ENCODE peak calls at places on chromosomes 2 and 18, in ten cellular contexts. One of them, this sample, is unnamed.

GRCh38 chr2:3246406-3246805 is 131.2 kb downstream of the EIPR1 start:
- DNase-seq in neural progenitor cell: no peak
- DNase-seq in breast epithelium: no peak
- DNase-seq in GM23248: no peak
- DNase-seq in OCI-LY7: no peak
- DNase-seq in bronchial epithelial cell: no peak
- DNase-seq in mesendoderm: no peak
- DNase-seq in stomach: no peak
- DNase-seq in IMR-90: no peak
- DNase-seq in osteoblast: no peak
- DNase-seq in this sample: no peak

GRCh38 chr2:163667064-163667887 is 68.5 kb downstream of the FIGN start:
- DNase-seq in neural progenitor cell: no peak
- DNase-seq in breast epithelium: no peak
- DNase-seq in GM23248: peak
- DNase-seq in OCI-LY7: no peak
- DNase-seq in bronchial epithelial cell: peak
- DNase-seq in mesendoderm: no peak
- DNase-seq in stomach: no peak
- DNase-seq in IMR-90: peak
- DNase-seq in osteoblast: peak
- DNase-seq in this sample: peak

GRCh38 chr2:217952409-217952808 is 50.4 kb downstream of the TNS1 start:
- DNase-seq in neural progenitor cell: no peak
- DNase-seq in breast epithelium: no peak
- DNase-seq in GM23248: no peak
- DNase-seq in OCI-LY7: no peak
- DNase-seq in bronchial epithelial cell: no peak
- DNase-seq in mesendoderm: no peak
- DNase-seq in stomach: no peak
- DNase-seq in IMR-90: no peak
- DNase-seq in osteoblast: no peak
- DNase-seq in this sample: no peak

GRCh38 chr2:11004206-11004605 is 92.5 kb downstream of the KCNF1 start:
- DNase-seq in neural progenitor cell: no peak
- DNase-seq in breast epithelium: no peak
- DNase-seq in GM23248: peak
- DNase-seq in OCI-LY7: no peak
- DNase-seq in bronchial epithelial cell: peak
- DNase-seq in mesendoderm: peak
- DNase-seq in stomach: no peak
- DNase-seq in IMR-90: peak
- DNase-seq in osteoblast: no peak
- DNase-seq in this sample: peak

GRCh38 chr2:187075106-187076070 is 226.4 kb upstream of the ZSWIM2 start:
- DNase-seq in neural progenitor cell: no peak
- DNase-seq in breast epithelium: no peak
- DNase-seq in GM23248: no peak
- DNase-seq in OCI-LY7: no peak
- DNase-seq in bronchial epithelial cell: no peak
- DNase-seq in mesendoderm: no peak
- DNase-seq in stomach: no peak
- DNase-seq in IMR-90: no peak
- DNase-seq in osteoblast: peak
- DNase-seq in this sample: no peak

GRCh38 chr2:61763605-61764034 is 90.2 kb downstream of the FAM161A start:
- DNase-seq in neural progenitor cell: peak
- DNase-seq in breast epithelium: peak
- DNase-seq in GM23248: peak
- DNase-seq in OCI-LY7: no peak
- DNase-seq in bronchial epithelial cell: peak
- DNase-seq in mesendoderm: no peak
- DNase-seq in stomach: peak
- DNase-seq in IMR-90: peak
- DNase-seq in osteoblast: peak
- DNase-seq in this sample: no peak

GRCh38 chr2:128036748-128037607 is 9.1 kb upstream of the SAP130 start:
- DNase-seq in neural progenitor cell: no peak
- DNase-seq in breast epithelium: no peak
- DNase-seq in GM23248: peak
- DNase-seq in OCI-LY7: no peak
- DNase-seq in bronchial epithelial cell: no peak
- DNase-seq in mesendoderm: no peak
- DNase-seq in stomach: no peak
- DNase-seq in IMR-90: no peak
- DNase-seq in osteoblast: no peak
- DNase-seq in this sample: no peak

GRCh38 chr2:188024811-188025210 is 266.9 kb upstream of the GULP1 start:
- DNase-seq in neural progenitor cell: no peak
- DNase-seq in breast epithelium: no peak
- DNase-seq in GM23248: no peak
- DNase-seq in OCI-LY7: no peak
- DNase-seq in bronchial epithelial cell: no peak
- DNase-seq in mesendoderm: no peak
- DNase-seq in stomach: no peak
- DNase-seq in IMR-90: peak
- DNase-seq in osteoblast: no peak
- DNase-seq in this sample: no peak

GRCh38 chr2:160044728-160045127 is 17.7 kb downstream of the PLA2R1 start:
- DNase-seq in neural progenitor cell: no peak
- DNase-seq in breast epithelium: no peak
- DNase-seq in GM23248: no peak
- DNase-seq in OCI-LY7: no peak
- DNase-seq in bronchial epithelial cell: no peak
- DNase-seq in mesendoderm: no peak
- DNase-seq in stomach: no peak
- DNase-seq in IMR-90: no peak
- DNase-seq in osteoblast: no peak
- DNase-seq in this sample: no peak

GRCh38 chr18:45353530-45353929 is 261.7 kb upstream of the SLC14A2 start:
- DNase-seq in neural progenitor cell: no peak
- DNase-seq in breast epithelium: no peak
- DNase-seq in GM23248: peak
- DNase-seq in OCI-LY7: no peak
- DNase-seq in bronchial epithelial cell: peak
- DNase-seq in mesendoderm: peak
- DNase-seq in stomach: no peak
- DNase-seq in IMR-90: no peak
- DNase-seq in osteoblast: peak
- DNase-seq in this sample: no peak

GRCh38 chr18:58842978-58843661 is 21.6 kb upstream of the ZNF532 start:
- DNase-seq in neural progenitor cell: peak
- DNase-seq in breast epithelium: no peak
- DNase-seq in GM23248: no peak
- DNase-seq in OCI-LY7: no peak
- DNase-seq in bronchial epithelial cell: no peak
- DNase-seq in mesendoderm: peak
- DNase-seq in stomach: no peak
- DNase-seq in IMR-90: no peak
- DNase-seq in osteoblast: no peak
- DNase-seq in this sample: no peak

GRCh38 chr2:29270606-29271005 is 155.4 kb downstream of the CLIP4 start:
- DNase-seq in neural progenitor cell: no peak
- DNase-seq in breast epithelium: no peak
- DNase-seq in GM23248: no peak
- DNase-seq in OCI-LY7: no peak
- DNase-seq in bronchial epithelial cell: peak
- DNase-seq in mesendoderm: peak
- DNase-seq in stomach: no peak
- DNase-seq in IMR-90: no peak
- DNase-seq in osteoblast: no peak
- DNase-seq in this sample: no peak

GRCh38 chr2:240647503-240648154 is 22.3 kb downstream of the GPR35 start:
- DNase-seq in neural progenitor cell: peak
- DNase-seq in breast epithelium: no peak
- DNase-seq in GM23248: no peak
- DNase-seq in OCI-LY7: no peak
- DNase-seq in bronchial epithelial cell: no peak
- DNase-seq in mesendoderm: no peak
- DNase-seq in stomach: no peak
- DNase-seq in IMR-90: no peak
- DNase-seq in osteoblast: no peak
- DNase-seq in this sample: no peak

GRCh38 chr2:100655936-100656534 is 93.2 kb downstream of the PDCL3 start:
- DNase-seq in neural progenitor cell: no peak
- DNase-seq in breast epithelium: no peak
- DNase-seq in GM23248: no peak
- DNase-seq in OCI-LY7: no peak
- DNase-seq in bronchial epithelial cell: no peak
- DNase-seq in mesendoderm: no peak
- DNase-seq in stomach: no peak
- DNase-seq in IMR-90: no peak
- DNase-seq in osteoblast: no peak
- DNase-seq in this sample: no peak

GRCh38 chr2:40820319-40820718 is 368.4 kb upstream of the SLC8A1 start:
- DNase-seq in neural progenitor cell: no peak
- DNase-seq in breast epithelium: no peak
- DNase-seq in GM23248: peak
- DNase-seq in OCI-LY7: no peak
- DNase-seq in bronchial epithelial cell: peak
- DNase-seq in mesendoderm: no peak
- DNase-seq in stomach: no peak
- DNase-seq in IMR-90: peak
- DNase-seq in osteoblast: no peak
- DNase-seq in this sample: peak

DNA sequence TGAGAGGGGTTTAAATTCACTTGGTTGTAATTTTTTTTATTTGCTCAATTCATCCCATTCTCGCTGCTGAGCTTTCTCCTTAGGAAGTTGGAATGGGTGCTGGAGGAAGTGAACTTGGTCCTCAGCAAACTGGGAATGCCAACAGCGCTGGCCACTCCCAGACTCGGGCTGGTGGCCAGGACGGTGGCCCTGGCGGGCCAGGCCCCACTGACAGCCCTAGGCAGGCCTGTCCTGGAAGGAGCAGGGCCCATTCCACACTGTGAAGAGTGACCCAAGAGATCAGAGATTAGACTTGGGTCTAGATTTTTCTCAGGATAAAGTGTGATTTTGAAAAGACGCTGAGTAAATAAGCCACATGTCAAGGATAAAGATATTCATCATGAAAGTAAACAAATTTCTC is 132.7 kb downstream of the HDAC4 start:
- DNase-seq in neural progenitor cell: no peak
- DNase-seq in breast epithelium: peak
- DNase-seq in GM23248: peak
- DNase-seq in OCI-LY7: no peak
- DNase-seq in bronchial epithelial cell: no peak
- DNase-seq in mesendoderm: no peak
- DNase-seq in stomach: peak
- DNase-seq in IMR-90: no peak
- DNase-seq in osteoblast: no peak
- DNase-seq in this sample: peak
- H3K4me3 ChIP-seq in neural progenitor cell: no peak
- H3K4me3 ChIP-seq in breast epithelium: no peak
- H3K4me3 ChIP-seq in GM23248: no peak
- H3K4me3 ChIP-seq in OCI-LY7: no peak
- H3K4me3 ChIP-seq in bronchial epithelial cell: no peak
- H3K4me3 ChIP-seq in mesendoderm: no peak
- H3K4me3 ChIP-seq in stomach: no peak
- H3K4me3 ChIP-seq in IMR-90: no peak
- H3K4me3 ChIP-seq in osteoblast: no peak
- H3K4me3 ChIP-seq in this sample: no peak

GRCh38 chr2:182866095-182866460 is 359 bp downstream of the FRZB start:
- DNase-seq in neural progenitor cell: peak
- DNase-seq in breast epithelium: no peak
- DNase-seq in GM23248: peak
- DNase-seq in OCI-LY7: no peak
- DNase-seq in bronchial epithelial cell: no peak
- DNase-seq in mesendoderm: peak
- DNase-seq in stomach: no peak
- DNase-seq in IMR-90: no peak
- DNase-seq in osteoblast: no peak
- DNase-seq in this sample: no peak
- H3K4me3 ChIP-seq in neural progenitor cell: peak
- H3K4me3 ChIP-seq in breast epithelium: peak
- H3K4me3 ChIP-seq in GM23248: peak
- H3K4me3 ChIP-seq in OCI-LY7: no peak
- H3K4me3 ChIP-seq in bronchial epithelial cell: no peak
- H3K4me3 ChIP-seq in mesendoderm: peak
- H3K4me3 ChIP-seq in stomach: peak
- H3K4me3 ChIP-seq in IMR-90: peak
- H3K4me3 ChIP-seq in osteoblast: peak
- H3K4me3 ChIP-seq in this sample: no peak

DNA sequence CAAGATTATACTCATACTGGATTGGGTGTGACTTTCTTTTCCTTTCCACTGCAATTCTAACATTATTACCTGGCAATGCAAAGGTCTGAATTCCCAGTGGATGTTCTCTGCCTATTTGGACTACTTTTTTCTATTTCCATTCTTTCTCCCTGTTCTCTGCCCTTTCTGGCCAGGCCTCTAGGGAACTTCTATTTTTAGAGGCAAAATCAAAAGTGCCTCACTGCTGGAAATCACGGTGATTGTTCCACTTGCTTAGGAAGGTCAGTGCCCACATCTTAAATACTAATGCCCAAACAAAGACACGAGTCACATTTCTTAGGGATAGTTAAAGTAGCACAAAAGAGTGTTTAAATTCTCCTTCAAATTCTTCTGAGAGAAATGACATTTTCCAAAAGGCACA is 34.9 kb downstream of the ST6GAL2 start:
- DNase-seq in neural progenitor cell: peak
- DNase-seq in breast epithelium: no peak
- DNase-seq in GM23248: no peak
- DNase-seq in OCI-LY7: no peak
- DNase-seq in bronchial epithelial cell: no peak
- DNase-seq in mesendoderm: no peak
- DNase-seq in stomach: no peak
- DNase-seq in IMR-90: no peak
- DNase-seq in osteoblast: no peak
- DNase-seq in this sample: no peak
- H3K4me3 ChIP-seq in neural progenitor cell: peak
- H3K4me3 ChIP-seq in breast epithelium: no peak
- H3K4me3 ChIP-seq in GM23248: no peak
- H3K4me3 ChIP-seq in OCI-LY7: no peak
- H3K4me3 ChIP-seq in bronchial epithelial cell: no peak
- H3K4me3 ChIP-seq in mesendoderm: no peak
- H3K4me3 ChIP-seq in stomach: no peak
- H3K4me3 ChIP-seq in IMR-90: no peak
- H3K4me3 ChIP-seq in osteoblast: no peak
- H3K4me3 ChIP-seq in this sample: no peak

DNA sequence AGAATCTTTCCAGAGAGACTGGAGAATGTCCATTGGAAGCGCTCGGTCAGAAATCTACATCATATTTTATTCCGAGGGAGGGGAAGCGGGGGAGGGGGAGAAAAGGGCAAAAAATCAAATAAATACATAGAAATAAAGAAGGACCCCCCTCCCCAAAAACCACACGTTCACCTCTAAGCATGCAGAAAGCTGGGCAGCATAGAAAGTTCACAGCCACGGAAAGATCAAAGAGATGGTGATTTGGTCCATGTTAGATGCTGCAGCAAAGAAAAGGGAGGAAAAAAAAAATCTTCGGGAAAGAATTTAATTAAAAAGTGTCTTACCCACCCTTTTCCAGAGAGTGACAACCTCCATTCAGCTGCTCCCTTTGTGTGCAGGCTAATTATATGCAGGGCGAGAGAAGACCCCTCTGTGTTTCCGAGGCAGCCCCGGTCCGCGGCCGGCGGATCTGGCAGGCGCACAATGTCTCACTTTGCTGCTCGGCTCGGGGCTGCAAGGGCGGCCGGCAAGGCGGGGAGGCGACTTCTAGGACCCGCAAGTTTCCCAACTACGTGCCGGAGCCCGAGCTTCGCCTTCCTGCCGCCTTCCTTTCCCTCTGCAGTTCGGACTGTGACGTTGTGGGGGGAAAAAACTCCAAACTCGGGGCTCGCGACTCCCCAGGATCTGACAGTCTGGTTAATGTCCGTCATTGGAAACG is 579 bp downstream of the LRRTM1 start:
- DNase-seq in neural progenitor cell: peak
- DNase-seq in breast epithelium: no peak
- DNase-seq in GM23248: peak
- DNase-seq in OCI-LY7: no peak
- DNase-seq in bronchial epithelial cell: no peak
- DNase-seq in mesendoderm: peak
- DNase-seq in stomach: no peak
- DNase-seq in IMR-90: no peak
- DNase-seq in osteoblast: peak
- DNase-seq in this sample: no peak
- H3K4me3 ChIP-seq in neural progenitor cell: peak
- H3K4me3 ChIP-seq in breast epithelium: peak
- H3K4me3 ChIP-seq in GM23248: no peak
- H3K4me3 ChIP-seq in OCI-LY7: no peak
- H3K4me3 ChIP-seq in bronchial epithelial cell: no peak
- H3K4me3 ChIP-seq in mesendoderm: peak
- H3K4me3 ChIP-seq in stomach: peak
- H3K4me3 ChIP-seq in IMR-90: peak
- H3K4me3 ChIP-seq in osteoblast: no peak
- H3K4me3 ChIP-seq in this sample: no peak